ENCODE peak calls at places on chromosomes 16 and 17, in six cellular contexts. D is fibroblast of mammary gland, W is lower leg skin, Z is MCF 10A, A is gastrocnemius medialis, O is mammary epithelial cell. I is an unnamed sample.

GRCh38 chr17:29100296-29100695 is 57.4 kb downstream of the PIPOX start:
- DNase-seq in D (no peak), W (no peak), Z (no peak), A (no peak), O (no peak), I (no peak)

GRCh38 chr16:275786-276232 is at the start of gene RGS11:
- DNase-seq in D (no peak), W (no peak), Z (no peak), A (no peak), O (no peak), I (no peak)

GRCh38 chr17:16976686-16977550 is 5.0 kb upstream of the TNFRSF13B start:
- DNase-seq in D (no peak), W (no peak), Z (no peak), A (no peak), O (no peak), I (no peak)

GRCh38 chr17:50903604-50904521 is 37.7 kb upstream of the TOB1 start:
- DNase-seq in D (peak; percentile 70), W (no peak), Z (peak; percentile 63), A (no peak), O (peak; percentile 84), I (peak; percentile 80)

GRCh38 chr16:85393674-85394510 is 219.2 kb upstream of the GSE1 start:
- DNase-seq in D (peak; percentile 32), W (no peak), Z (no peak), A (no peak), O (no peak), I (peak; percentile 23)

GRCh38 chr17:4043862-4044261 is 79.6 kb upstream of the ATP2A3 start:
- DNase-seq in D (no peak), W (no peak), Z (no peak), A (no peak), O (no peak), I (no peak)

GRCh38 chr17:44159519-44160210 is 10.8 kb upstream of the ASB16 start:
- DNase-seq in D (peak; percentile 16), W (no peak), Z (no peak), A (no peak), O (no peak), I (no peak)

GRCh38 chr16:88333645-88334516 is 48.9 kb upstream of the ZNF469 start:
- DNase-seq in D (no peak), W (no peak), Z (no peak), A (no peak), O (no peak), I (no peak)

GRCh38 chr17:70820276-70820675 is 650.9 kb downstream of the KCNJ2 start:
- DNase-seq in D (peak; percentile 42), W (no peak), Z (no peak), A (no peak), O (no peak), I (peak; percentile 18)

GRCh38 chr17:1467898-1468492 is 12.0 kb upstream of the CRK start:
- DNase-seq in D (peak; percentile 60), W (no peak), Z (no peak), A (peak; percentile 93), O (no peak), I (no peak)

GRCh38 chr17:28720247-28720996 is 637 bp downstream of the RPL23A start:
- DNase-seq in D (no peak), W (no peak), Z (no peak), A (no peak), O (no peak), I (no peak)

GRCh38 chr17:29585080-29585751 is 4.2 kb downstream of the GIT1 start:
- DNase-seq in D (no peak), W (no peak), Z (no peak), A (no peak), O (no peak), I (no peak)

GRCh38 chr16:64586756-64587155 is 535.1 kb downstream of the CDH11 start:
- DNase-seq in D (no peak), W (no peak), Z (no peak), A (no peak), O (no peak), I (no peak)

GRCh38 chr16:66489385-66489784 is 60.5 kb downstream of the TK2 start:
- DNase-seq in D (no peak), W (no peak), Z (no peak), A (no peak), O (no peak), I (no peak)

GRCh38 chr16:67158637-67159600 is 790 bp downstream of the TRADD start:
- DNase-seq in D (no peak), W (no peak), Z (peak; percentile 42), A (no peak), O (peak; percentile 53), I (peak; percentile 49)

GRCh38 chr17:40100419-40100668 is at the start of gene NR1D1:
- DNase-seq in D (no peak), W (no peak), Z (no peak), A (no peak), O (no peak), I (no peak)

GRCh38 chr17:13750783-13751484 is 149.2 kb upstream of the HS3ST3A1 start:
- DNase-seq in D (no peak), W (no peak), Z (peak; percentile 28), A (no peak), O (no peak), I (peak; percentile 78)

GRCh38 chr16:27429981-27430441 is 28.0 kb downstream of the IL21R start:
- DNase-seq in D (no peak), W (peak; percentile 11), Z (no peak), A (no peak), O (no peak), I (no peak)

GRCh38 chr16:20638711-20639335 is 58.7 kb downstream of the ACSM1 start:
- DNase-seq in D (no peak), W (no peak), Z (no peak), A (no peak), O (no peak), I (no peak)

DNA sequence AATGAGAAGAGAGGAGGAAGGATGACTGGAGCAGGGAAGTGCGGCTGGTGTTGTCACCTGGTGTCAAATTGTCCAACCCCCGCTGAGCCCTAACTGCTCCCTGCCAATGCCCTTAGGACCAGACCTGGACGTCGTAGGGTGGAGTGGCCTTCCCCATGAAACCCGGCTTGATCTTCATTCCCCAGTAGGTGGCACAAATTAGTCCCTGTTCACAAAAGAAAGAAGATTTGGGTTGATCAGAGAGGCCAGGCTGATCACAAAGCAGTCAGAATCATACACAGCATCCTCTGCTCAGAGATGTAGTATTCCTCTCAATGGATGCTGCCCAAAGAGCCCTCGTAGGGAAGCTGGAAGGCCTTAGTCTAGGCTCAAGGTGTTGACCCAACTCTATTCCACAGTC is 60.2 kb downstream of the ACSM1 start:
- DNase-seq in D (no peak), W (no peak), Z (no peak), A (no peak), O (no peak), I (no peak)
- TF ChIP-seq CTCF in D (no peak), W (no peak), Z (no peak), A (no peak), O (no peak), I (no peak)

GRCh38 chr17:45743626-45744326 is 40.3 kb upstream of the CRHR1 start:
- DNase-seq in D (no peak), W (no peak), Z (no peak), A (no peak), O (no peak), I (no peak)

GRCh38 chr17:45739786-45740185 is 44.3 kb upstream of the CRHR1 start:
- DNase-seq in D (no peak), W (no peak), Z (no peak), A (peak; percentile 82), O (no peak), I (no peak)

GRCh38 chr17:45745843-45746494 is 38.2 kb upstream of the CRHR1 start:
- DNase-seq in D (no peak), W (no peak), Z (no peak), A (no peak), O (no peak), I (no peak)

GRCh38 chr17:45742251-45742650 is 41.9 kb upstream of the CRHR1 start:
- DNase-seq in D (no peak), W (no peak), Z (no peak), A (no peak), O (no peak), I (no peak)

DNA sequence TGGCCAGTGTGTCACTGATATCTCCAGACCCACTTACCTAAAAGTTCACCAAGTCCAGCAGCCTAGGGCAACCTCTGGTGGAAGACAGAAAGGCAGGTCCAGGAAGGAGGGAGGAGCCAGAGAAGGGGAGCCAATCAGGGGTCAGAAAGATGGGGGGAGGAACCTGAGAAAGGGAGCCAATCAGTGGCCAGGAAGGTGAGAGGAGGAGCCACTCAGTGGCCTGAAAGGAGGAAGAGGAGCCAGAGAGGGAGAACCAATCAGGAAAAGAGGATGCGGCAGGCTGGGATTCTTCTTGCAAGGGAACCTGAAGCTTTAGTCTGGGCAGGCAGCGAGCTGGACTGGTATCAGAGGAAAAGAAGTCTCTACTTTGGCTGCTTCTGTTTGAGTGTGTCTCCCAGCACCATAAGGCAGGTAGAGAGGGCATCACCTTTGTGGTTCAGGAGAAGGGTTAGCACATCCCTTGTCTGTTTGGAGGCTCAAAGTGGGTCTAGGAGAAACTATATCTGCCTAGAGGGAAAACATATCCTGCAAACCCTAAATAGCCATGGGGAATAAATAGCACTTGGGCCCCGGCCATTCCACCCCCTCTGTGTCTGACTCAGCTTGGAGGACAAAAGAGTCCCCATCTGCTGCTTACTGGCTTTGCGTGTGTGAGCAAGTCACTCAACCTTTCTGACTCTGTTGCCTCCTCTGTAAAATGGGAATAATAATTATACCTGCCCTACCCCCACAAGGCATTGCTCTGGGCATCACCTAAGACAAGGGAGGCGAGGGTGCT is 43.4 kb upstream of the CRHR1 start:
- DNase-seq in D (peak; percentile 45), W (no peak), Z (peak; percentile 66), A (peak; percentile 53), O (peak; percentile 33), I (peak; percentile 66)
- TF ChIP-seq CTCF in D (no peak), W (no peak), Z (no peak), A (no peak), O (no peak), I (no peak)

DNA sequence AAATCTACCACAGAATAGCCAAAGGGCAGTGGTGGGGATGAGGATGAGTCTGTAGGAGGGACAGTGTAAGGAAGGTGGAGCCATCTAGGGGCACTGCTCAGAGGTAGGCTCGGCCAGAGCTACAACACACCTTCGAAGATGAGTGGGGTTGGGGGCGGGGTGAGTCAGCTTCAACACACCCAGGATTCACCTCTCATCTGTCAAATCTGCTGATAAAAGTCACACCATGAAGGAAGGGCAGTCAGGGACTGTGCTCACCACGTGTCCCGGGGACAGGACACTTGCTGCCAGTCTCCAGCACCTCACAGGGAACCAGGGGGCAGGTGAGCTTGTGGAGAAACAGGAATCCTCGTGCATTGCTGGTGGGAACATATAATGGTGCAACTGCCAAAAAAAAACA is 133.3 kb downstream of the ANKRD11 start:
- DNase-seq in D (no peak), W (no peak), Z (peak; percentile 42), A (peak; percentile 37), O (peak; percentile 49), I (peak; percentile 17)
- TF ChIP-seq CTCF in D (no peak), W (no peak), Z (no peak), A (no peak), O (peak; percentile 40), I (peak; percentile 37)

GRCh38 chr17:82867763-82868325 is 28.0 kb upstream of the ZNF750 start:
- DNase-seq in D (no peak), W (no peak), Z (no peak), A (no peak), O (no peak), I (no peak)
- TF ChIP-seq CTCF in D (no peak), W (no peak), Z (no peak), A (no peak), O (no peak), I (no peak)

GRCh38 chr16:50667497-50668367 is 13.4 kb downstream of the SNX20 start:
- DNase-seq in D (no peak), W (no peak), Z (no peak), A (no peak), O (no peak), I (no peak)
- TF ChIP-seq CTCF in D (no peak), W (no peak), Z (no peak), A (no peak), O (peak; percentile 36), I (no peak)

GRCh38 chr16:19899605-19899955 is 14.9 kb upstream of the GPRC5B start:
- DNase-seq in D (no peak), W (no peak), Z (no peak), A (no peak), O (no peak), I (no peak)
- TF ChIP-seq CTCF in D (no peak), W (no peak), Z (no peak), A (no peak), O (no peak), I (no peak)

I was measured in PC-3.